ENCODE peak calls at places on chromosomes 3 and 15, in nine cellular contexts. H is psoas muscle; Z is CD4-positive, CD25-positive, alpha-beta regulatory T cell; E is HL-60; Q is GM12865; G is colonic mucosa; R is neuronal stem cell; K is HCT116; T is HFF-Myc. Y is an unnamed sample.

GRCh38 chr3:109910772-109911171 is 573.4 kb upstream of the DPPA4 start:
- DNase-seq in K (no peak), E (no peak), G (no peak), H (no peak), T (no peak), Q (no peak), R (no peak), Z (no peak), Y (no peak)

GRCh38 chr3:11211531-11212300 is 57.4 kb downstream of the HRH1 start:
- DNase-seq in Q (no peak), T (no peak), K (no peak), G (no peak), E (no peak), Z (no peak), H (no peak), R (no peak), Y (no peak)

GRCh38 chr3:193816656-193817311 is 223.8 kb downstream of the OPA1 start:
- DNase-seq in Q (no peak), K (no peak), E (no peak), R (peak; percentile 66), G (peak; percentile 86), H (peak; percentile 75), Z (no peak), T (no peak), Y (no peak)

GRCh38 chr3:9347887-9348286 is 15.0 kb upstream of the THUMPD3 start:
- DNase-seq in G (no peak), Q (no peak), Z (no peak), H (no peak), R (no peak), E (no peak), K (no peak), T (no peak), Y (no peak)

GRCh38 chr3:31105438-31106077 is 211.1 kb upstream of the GADL1 start:
- DNase-seq in R (no peak), E (peak; percentile 5), Q (no peak), Z (no peak), H (no peak), G (no peak), K (no peak), T (peak; percentile 79), Y (no peak)

GRCh38 chr3:177824190-177824786 is 627.0 kb upstream of the TBL1XR1 start:
- DNase-seq in G (peak; percentile 67), T (no peak), K (no peak), R (no peak), Q (no peak), H (peak; percentile 70), Z (no peak), E (no peak), Y (no peak)

GRCh38 chr15:31296304-31297220 is 30.1 kb upstream of the KLF13 start:
- DNase-seq in E (no peak), Q (no peak), R (no peak), Z (no peak), T (no peak), K (no peak), G (peak; percentile 89), H (no peak), Y (no peak)

GRCh38 chr3:85535517-85535916 is 576.7 kb downstream of the CADM2 start:
- DNase-seq in Q (no peak), G (no peak), E (no peak), K (no peak), H (no peak), Z (no peak), R (no peak), T (no peak), Y (no peak)

GRCh38 chr15:77986891-77987764 is 90.4 kb downstream of the TBC1D2B start:
- DNase-seq in Z (no peak), K (no peak), G (no peak), R (no peak), H (no peak), T (no peak), E (no peak), Q (no peak), Y (no peak)

GRCh38 chr3:15241341-15241740 is 35.3 kb downstream of the CAPN7 start:
- DNase-seq in E (no peak), G (no peak), T (no peak), H (peak; percentile 45), Q (peak; percentile 60), K (peak; percentile 13), R (no peak), Z (peak; percentile 26), Y (peak; percentile 23)

GRCh38 chr15:35723852-35724251 is 177.9 kb upstream of the DPH6 start:
- DNase-seq in T (no peak), Z (no peak), E (no peak), R (no peak), H (no peak), K (no peak), G (no peak), Q (no peak), Y (no peak)

GRCh38 chr15:65365229-65365628 is 12.6 kb downstream of the IGDCC3 start:
- DNase-seq in K (no peak), G (no peak), E (no peak), T (no peak), Z (no peak), H (no peak), Q (no peak), R (no peak), Y (no peak)

GRCh38 chr3:100556656-100557310 is 52.6 kb upstream of the ADGRG7 start:
- DNase-seq in G (no peak), R (no peak), K (no peak), Z (no peak), E (no peak), H (no peak), Q (no peak), T (peak; percentile 49), Y (no peak)

GRCh38 chr15:94348084-94348483 is 116.7 kb downstream of the MCTP2 start:
- DNase-seq in K (no peak), E (no peak), Z (no peak), Q (no peak), H (no peak), R (no peak), G (no peak), T (no peak), Y (no peak)

GRCh38 chr15:93081399-93081798 is 7.6 kb downstream of the RGMA start:
- DNase-seq in K (no peak), H (no peak), R (no peak), T (no peak), Z (no peak), Q (no peak), E (no peak), G (no peak), Y (no peak)

GRCh38 chr3:15636028-15636709 is 34.6 kb downstream of the BTD start:
- DNase-seq in H (peak; percentile 32), E (peak; percentile 36), G (no peak), T (peak; percentile 84), Q (peak; percentile 82), Z (no peak), R (no peak), K (peak; percentile 67), Y (no peak)

GRCh38 chr3:117893638-117894037 is 1141.0 kb downstream of the IGSF11 start:
- DNase-seq in T (no peak), K (no peak), G (no peak), Z (no peak), R (no peak), E (no peak), Q (no peak), H (no peak), Y (peak; percentile 51)

GRCh38 chr3:115022214-115022613 is 124.9 kb downstream of the ZBTB20 start:
- DNase-seq in H (no peak), R (no peak), G (no peak), Z (no peak), T (no peak), K (no peak), E (no peak), Q (no peak), Y (no peak)

DNA sequence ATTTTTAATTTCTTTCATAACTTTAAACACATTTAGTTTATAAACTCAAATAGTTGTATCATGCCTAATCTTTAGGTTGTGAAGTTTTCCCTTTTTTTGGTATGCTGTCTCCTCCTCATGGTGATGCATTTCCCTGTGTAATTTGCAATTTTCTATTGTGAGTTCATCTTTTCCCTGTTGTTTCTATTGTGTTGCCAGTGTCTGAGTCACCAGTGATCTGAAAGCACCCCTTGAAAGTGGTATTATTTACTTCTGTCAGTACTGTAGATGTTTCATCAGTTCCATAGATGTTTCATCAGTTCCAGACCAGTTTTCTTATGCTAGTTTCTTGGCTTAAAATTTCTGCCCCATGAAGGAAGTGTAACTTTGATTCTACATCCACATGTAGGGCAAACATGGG is 80.6 kb downstream of the OXSM start:
- DNase-seq in T (no peak), K (no peak), H (no peak), E (no peak), R (no peak), Z (no peak), G (no peak), Q (no peak), Y (no peak)
- H3K4me3 ChIP-seq in T (no peak overlapping the region), K (no peak overlapping the region), H (no peak overlapping the region), E (no peak overlapping the region), R (no peak overlapping the region), Z (no peak overlapping the region), G (no peak overlapping the region), Q (no peak overlapping the region), Y (no peak overlapping the region)

GRCh38 chr15:100902436-100903190 is 16.5 kb upstream of the LRRK1 start:
- DNase-seq in R (no peak), H (peak; percentile 80), T (peak; percentile 85), K (no peak), Q (peak; percentile 34), G (peak; percentile 82), Z (no peak), E (no peak), Y (no peak)
- H3K4me3 ChIP-seq in R (no peak overlapping the region), H (peak overlapping the region; percentile 54), T (peak overlapping the region; percentile 12), K (no peak overlapping the region), Q (no peak overlapping the region), G (no peak overlapping the region), Z (no peak overlapping the region), E (no peak overlapping the region), Y (no peak overlapping the region)

GRCh38 chr3:138950701-138951100 is 3.7 kb downstream of the FOXL2NB start:
- DNase-seq in Z (no peak), R (no peak), E (no peak), G (no peak), T (no peak), Q (no peak), K (no peak), H (no peak), Y (no peak)
- H3K4me3 ChIP-seq in Z (no peak overlapping the region), R (no peak overlapping the region), E (no peak overlapping the region), G (no peak overlapping the region), T (no peak overlapping the region), Q (no peak overlapping the region), K (no peak overlapping the region), H (no peak overlapping the region), Y (no peak overlapping the region)

DNA sequence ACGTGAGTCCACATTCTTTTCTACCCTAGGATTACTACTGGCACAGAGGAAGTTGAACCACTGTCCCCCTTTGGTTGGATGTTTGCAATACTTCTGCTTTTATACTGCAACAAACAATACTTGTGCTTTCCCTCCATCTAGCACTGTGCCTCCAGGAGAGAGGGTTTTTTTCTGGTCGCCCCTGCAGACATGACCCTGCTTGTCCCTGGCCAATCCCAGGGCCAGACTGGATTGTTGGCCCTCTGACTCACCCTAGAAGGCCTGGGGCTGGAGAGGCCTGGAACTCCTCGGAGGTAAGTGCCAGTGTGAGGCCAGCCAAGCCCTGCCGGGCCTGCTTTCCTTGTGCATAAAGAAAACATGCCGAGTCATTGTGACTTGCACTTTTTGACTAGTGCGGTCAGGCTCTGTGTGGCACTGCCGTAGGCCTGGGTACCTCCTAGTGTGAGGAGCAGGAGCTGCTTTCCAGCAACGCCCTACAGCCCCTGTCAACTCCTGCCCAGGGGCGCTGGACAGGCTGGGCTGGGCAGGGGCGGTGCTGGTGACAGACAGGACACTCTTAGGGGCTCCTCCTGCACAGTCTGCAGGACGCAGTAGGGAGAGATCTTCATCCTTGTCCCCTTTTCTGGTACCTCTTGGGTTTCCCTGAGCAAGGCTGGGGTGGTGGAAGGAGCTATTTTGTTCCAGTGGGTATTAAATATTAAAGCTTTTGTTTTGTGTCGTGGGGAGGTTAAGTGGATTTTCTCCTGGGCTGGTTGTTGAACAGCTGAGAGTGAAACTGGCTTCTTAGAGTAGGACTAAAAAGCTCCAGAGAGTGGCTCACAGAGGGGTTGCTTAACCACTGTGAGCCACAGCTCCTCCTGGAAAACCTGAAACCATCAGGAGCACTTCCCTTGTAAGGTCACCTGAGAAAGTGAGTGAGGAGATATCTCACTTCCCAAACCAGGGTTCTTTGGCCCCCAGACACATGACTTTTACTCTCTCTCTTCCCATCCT is 14.4 kb upstream of the TKT start:
- DNase-seq in R (peak; percentile 66), T (peak; percentile 91), K (peak; percentile 96), Z (no peak), H (peak; percentile 79), E (peak; percentile 91), Q (peak; percentile 34), G (peak; percentile 75), Y (peak; percentile 78)
- H3K4me3 ChIP-seq in R (no peak overlapping the region), T (no peak overlapping the region), K (peak overlapping the region; percentile 12), Z (no peak overlapping the region), H (peak overlapping the region; percentile 15), E (peak overlapping the region; percentile 38), Q (no peak overlapping the region), G (no peak overlapping the region), Y (peak overlapping the region; percentile 9)